ENCODE peak calls at places on chromosomes 5 and 9, in five cellular contexts. V, T, C, E and S are unnamed samples. For H3K27me3, the result is how much of the 10 kb centered on the place peaks cover.

GRCh38 chr9:75063556-75064305 is 24.2 kb downstream of the NMRK1 start:
- DNase-seq in V (no peak), T (no peak), E (no peak), C (no peak), S (no peak)

GRCh38 chr9:80792721-80793120 is 896.6 kb downstream of the TLE1 start:
- DNase-seq in C (no peak), V (no peak), E (no peak), T (no peak), S (no peak)

GRCh38 chr9:79308012-79308411 is 263.8 kb upstream of the TLE4 start:
- DNase-seq in C (no peak), E (no peak), T (no peak), V (no peak), S (no peak)

GRCh38 chr5:149240354-149240998 is 31.2 kb upstream of the AFAP1L1 start:
- DNase-seq in T (no peak), C (no peak), V (no peak), E (no peak), S (peak)

GRCh38 chr5:73274870-73275756 is 102.1 kb downstream of the TMEM174 start:
- DNase-seq in V (no peak), T (no peak), C (peak), E (no peak), S (no peak)

GRCh38 chr5:159838551-159839222 is 77.6 kb upstream of the ADRA1B start:
- DNase-seq in C (no peak), T (no peak), E (no peak), V (no peak), S (no peak)

GRCh38 chr5:43416233-43416987 is 4.2 kb upstream of the CCL28 start:
- DNase-seq in C (no peak), E (no peak), T (no peak), V (no peak), S (no peak)

GRCh38 chr9:101342595-101342994 is 42.2 kb downstream of the BAAT start:
- DNase-seq in V (no peak), E (no peak), T (no peak), C (no peak), S (no peak)

GRCh38 chr9:137319434-137319975 is 17.4 kb upstream of the NRARP start:
- DNase-seq in T (peak), C (no peak), V (no peak), E (no peak), S (peak)

GRCh38 chr5:125154321-125154811 is 407.9 kb upstream of the ZNF608 start:
- DNase-seq in C (no peak), V (no peak), E (no peak), T (no peak), S (no peak)

GRCh38 chr5:146606838-146607237 is 90.8 kb upstream of the GPR151 start:
- DNase-seq in E (no peak), C (no peak), V (no peak), T (no peak), S (no peak)

DNA sequence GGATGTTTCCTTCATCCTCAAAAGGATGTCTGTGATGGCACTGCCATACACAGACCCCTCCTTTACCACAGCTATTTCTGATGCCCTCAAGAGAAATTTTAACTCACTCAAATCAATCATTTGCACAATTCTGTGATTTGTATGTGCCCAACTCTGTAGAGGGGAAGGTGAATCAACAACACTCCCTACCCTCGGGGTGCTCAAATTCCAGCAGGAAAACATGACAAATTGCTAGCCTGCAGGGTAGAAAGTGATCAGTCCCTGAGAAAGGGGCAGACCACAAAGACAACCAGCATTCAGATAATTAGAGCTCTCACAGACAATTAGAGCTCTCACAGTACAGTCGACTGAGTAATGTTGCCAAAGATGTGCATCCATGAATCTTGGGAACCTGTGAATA is 45.3 kb upstream of the FOXE1 start:
- DNase-seq in C (no peak), E (no peak), V (no peak), T (no peak), S (no peak)
- H3K27me3 ChIP-seq in C (under half), E (under half), V (under half), T (under half), S (under half)

DNA sequence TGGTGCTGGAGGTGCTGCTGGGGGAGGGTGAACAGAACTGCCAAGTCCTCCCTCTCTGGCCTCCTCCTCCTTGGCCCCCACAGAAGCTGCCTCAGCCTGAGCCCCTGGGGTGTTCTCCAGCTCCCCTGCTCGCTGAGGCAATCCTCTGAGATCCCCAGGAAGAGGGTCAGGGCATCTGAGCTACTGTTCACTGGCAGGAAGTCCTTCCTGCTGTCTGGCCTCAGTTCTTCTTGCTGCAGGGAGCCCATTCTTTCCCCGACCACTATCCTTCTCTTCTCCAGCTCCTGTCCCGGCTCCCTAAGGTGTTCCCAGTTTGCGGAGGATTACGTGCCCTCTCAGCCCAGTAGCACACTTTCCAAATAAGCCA is 9.7 kb downstream of the CNTFR start:
- DNase-seq in T (no peak), V (no peak), E (no peak), C (no peak), S (no peak)
- H3K27me3 ChIP-seq in T (under half), V (under half), E (under half), C (under half), S (under half)

GRCh38 chr5:36790847-36791246 is 85.7 kb upstream of the NIPBL start:
- DNase-seq in E (no peak), T (no peak), C (no peak), V (no peak), S (no peak)

GRCh38 chr5:36787365-36787764 is 89.2 kb upstream of the NIPBL start:
- DNase-seq in E (no peak), C (no peak), V (no peak), T (no peak), S (no peak)

GRCh38 chr5:36792560-36793180 is 83.9 kb upstream of the NIPBL start:
- DNase-seq in C (no peak), V (no peak), E (no peak), T (no peak), S (no peak)

GRCh38 chr5:36786613-36787012 is 90.0 kb upstream of the NIPBL start:
- DNase-seq in V (no peak), T (no peak), C (no peak), E (no peak), S (no peak)

DNA sequence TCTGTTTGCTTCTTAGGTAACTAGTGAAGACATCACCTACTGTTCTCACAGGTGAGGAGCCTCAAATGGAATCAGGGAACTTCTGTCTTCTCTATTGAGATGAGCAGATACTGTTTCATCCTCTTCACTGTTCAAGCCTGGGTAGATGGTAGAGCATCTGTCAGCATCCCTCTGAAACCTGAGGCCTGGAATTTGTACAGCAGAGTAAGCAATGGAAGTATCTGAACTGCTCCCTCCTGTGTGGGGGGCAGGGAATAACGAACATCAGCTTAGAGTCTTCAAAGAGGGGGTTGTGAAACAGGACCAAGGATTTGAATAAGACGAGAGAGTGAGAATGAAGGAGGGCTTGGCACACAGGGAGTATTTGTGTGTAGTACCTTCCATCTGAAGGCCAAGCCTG is 88.2 kb upstream of the NIPBL start:
- DNase-seq in V (no peak), T (no peak), E (no peak), C (no peak), S (no peak)
- H3K27me3 ChIP-seq in V (under half), T (under half), E (under half), C (under half), S (under half)

GRCh38 chr5:534006-534742 is 9.9 kb upstream of the SLC9A3 start:
- DNase-seq in C (peak), E (peak), V (no peak), T (peak), S (no peak)
- H3K27me3 ChIP-seq in C (half or more), E (under half), V (under half), T (under half), S (under half)

DNA sequence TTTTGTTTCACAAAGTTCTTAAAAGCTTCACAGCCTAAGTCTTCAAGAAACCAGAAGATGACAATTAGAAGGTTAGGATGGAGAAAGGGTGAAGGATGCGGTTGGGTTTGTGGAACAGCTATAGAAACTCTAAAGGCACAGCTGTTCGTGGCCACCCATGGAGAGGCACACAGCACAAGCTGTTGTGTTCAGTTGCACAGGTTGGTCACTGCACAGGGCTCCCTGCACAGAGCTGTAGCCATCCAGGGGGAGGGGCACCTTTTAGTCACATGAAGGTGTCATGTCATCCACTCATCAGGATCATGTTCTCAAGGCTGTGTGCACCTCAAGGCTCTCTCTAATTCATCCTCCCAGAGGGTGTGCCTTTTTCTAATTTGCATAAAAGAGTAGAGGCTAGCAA is 5.1 kb upstream of the RASGRF2 start:
- DNase-seq in C (no peak), T (no peak), E (no peak), V (no peak), S (no peak)
- H3K27me3 ChIP-seq in C (under half), T (under half), E (under half), V (under half), S (under half)